ENCODE peak calls at places on chromosome 17, in six cellular contexts. One of them, this sample, is unnamed.

GRCh38 chr17:82960419-82961271 is 118.8 kb upstream of the METRNL start:
- DNase-seq in endothelial cell of umbilical vein: no peak
- DNase-seq in GM12878: no peak
- DNase-seq in NCI-H1092: no peak
- DNase-seq in prostate gland: no peak
- DNase-seq in H54: no peak
- DNase-seq in this sample: no peak

GRCh38 chr17:6677158-6677831 is 25.7 kb downstream of the C17orf100 start:
- DNase-seq in endothelial cell of umbilical vein: no peak
- DNase-seq in GM12878: no peak
- DNase-seq in NCI-H1092: no peak
- DNase-seq in prostate gland: no peak
- DNase-seq in H54: peak
- DNase-seq in this sample: no peak

GRCh38 chr17:77288115-77288619 is 147.4 kb downstream of the SEC14L1 start:
- DNase-seq in endothelial cell of umbilical vein: no peak
- DNase-seq in GM12878: no peak
- DNase-seq in NCI-H1092: no peak
- DNase-seq in prostate gland: peak
- DNase-seq in H54: no peak
- DNase-seq in this sample: no peak

GRCh38 chr17:20066253-20066652 is 57.1 kb downstream of the SPECC1 start:
- DNase-seq in endothelial cell of umbilical vein: no peak
- DNase-seq in GM12878: no peak
- DNase-seq in NCI-H1092: no peak
- DNase-seq in prostate gland: peak
- DNase-seq in H54: peak
- DNase-seq in this sample: no peak

GRCh38 chr17:77297693-77298666 is 157.2 kb downstream of the SEC14L1 start:
- DNase-seq in endothelial cell of umbilical vein: no peak
- DNase-seq in GM12878: no peak
- DNase-seq in NCI-H1092: no peak
- DNase-seq in prostate gland: no peak
- DNase-seq in H54: no peak
- DNase-seq in this sample: no peak

GRCh38 chr17:78374631-78375274 is 3.7 kb upstream of the PGS1 start:
- DNase-seq in endothelial cell of umbilical vein: peak
- DNase-seq in GM12878: no peak
- DNase-seq in NCI-H1092: no peak
- DNase-seq in prostate gland: no peak
- DNase-seq in H54: no peak
- DNase-seq in this sample: no peak

GRCh38 chr17:19744492-19744891 is 3.6 kb downstream of the ALDH3A1 start:
- DNase-seq in endothelial cell of umbilical vein: no peak
- DNase-seq in GM12878: no peak
- DNase-seq in NCI-H1092: no peak
- DNase-seq in prostate gland: no peak
- DNase-seq in H54: no peak
- DNase-seq in this sample: no peak

GRCh38 chr17:1143573-1143972 is 36.2 kb downstream of the ABR start:
- DNase-seq in endothelial cell of umbilical vein: no peak
- DNase-seq in GM12878: no peak
- DNase-seq in NCI-H1092: no peak
- DNase-seq in prostate gland: no peak
- DNase-seq in H54: no peak
- DNase-seq in this sample: no peak

GRCh38 chr17:18257747-18258355 is 687 bp downstream of the FLII start:
- DNase-seq in endothelial cell of umbilical vein: peak
- DNase-seq in GM12878: no peak
- DNase-seq in NCI-H1092: no peak
- DNase-seq in prostate gland: peak
- DNase-seq in H54: peak
- DNase-seq in this sample: peak

GRCh38 chr17:72143245-72143644 is 22.4 kb downstream of the SOX9 start:
- DNase-seq in endothelial cell of umbilical vein: no peak
- DNase-seq in GM12878: no peak
- DNase-seq in NCI-H1092: no peak
- DNase-seq in prostate gland: no peak
- DNase-seq in H54: no peak
- DNase-seq in this sample: no peak

This sample was measured in K562.